ENCODE peak calls at places on chromosomes 12 and 14, in ten cellular contexts. Z is WERI-Rb-1; X is tibial nerve; E is mucosa of descending colon; U is left lung; M is psoas muscle; P is Caco-2; D is fibroblast of lung; V is cardiac muscle cell; K is CD8-positive, alpha-beta T cell. Y is an unnamed sample. For H3K9me3, the result is how much of the 10 kb centered on the place peaks cover.

GRCh38 chr12:10018390-10018789 is 8.0 kb downstream of the CLEC12B start:
- DNase-seq in V (no peak), Z (no peak), X (no peak), D (peak), U (no peak), E (no peak), M (no peak), P (no peak), K (no peak), Y (no peak)

GRCh38 chr12:130593056-130593455 is 123.0 kb downstream of the RIMBP2 start:
- DNase-seq in D (no peak), U (peak), K (no peak), M (no peak), P (no peak), V (no peak), X (no peak), Z (no peak), E (no peak), Y (no peak)

GRCh38 chr14:54256156-54256555 is 140.7 kb upstream of the CDKN3 start:
- DNase-seq in V (no peak), X (no peak), K (no peak), D (no peak), P (no peak), M (no peak), E (no peak), U (no peak), Z (no peak), Y (no peak)

GRCh38 chr12:48973992-48974673 is 2.6 kb upstream of the WNT10B start:
- DNase-seq in K (peak), P (no peak), Z (peak), D (peak), X (peak), E (peak), U (peak), V (peak), M (peak), Y (no peak)

GRCh38 chr12:43806737-43807072 is 588 bp upstream of the TWF1 start:
- DNase-seq in Z (no peak), X (no peak), K (no peak), V (no peak), M (no peak), E (no peak), D (no peak), U (no peak), P (no peak), Y (no peak)

GRCh38 chr14:70188608-70189540 is at the start of gene SLC8A3:
- DNase-seq in Z (peak), V (peak), E (no peak), P (no peak), M (peak), D (peak), X (no peak), K (no peak), U (peak), Y (no peak)

GRCh38 chr14:101761881-101762529 is 496 bp downstream of the PPP2R5C start:
- DNase-seq in V (peak), M (no peak), Z (peak), D (no peak), U (no peak), P (no peak), K (peak), E (peak), X (no peak), Y (peak)

GRCh38 chr14:68193970-68194634 is 374.5 kb downstream of the RAD51B start:
- DNase-seq in M (no peak), U (no peak), P (no peak), K (no peak), X (no peak), E (no peak), D (peak), Z (no peak), V (no peak), Y (no peak)

GRCh38 chr14:101241807-101242278 is 319.5 kb upstream of the DIO3 start:
- DNase-seq in M (peak), X (no peak), V (no peak), Z (no peak), K (peak), D (no peak), E (no peak), P (peak), U (no peak), Y (no peak)

GRCh38 chr12:49673446-49674317 is 33.5 kb downstream of the FMNL3 start:
- DNase-seq in X (peak), V (peak), E (peak), K (no peak), Z (peak), P (no peak), M (peak), D (peak), U (peak), Y (peak)

GRCh38 chr12:3054374-3054773 is 22.8 kb upstream of the TSPAN9 start:
- DNase-seq in Z (no peak), U (no peak), D (no peak), P (no peak), V (no peak), M (no peak), E (no peak), X (no peak), K (no peak), Y (no peak)

GRCh38 chr14:94584591-94585280 is 3.5 kb downstream of the SERPINA5 start:
- DNase-seq in P (no peak), X (no peak), D (no peak), K (no peak), Z (no peak), U (no peak), M (no peak), E (no peak), V (no peak), Y (no peak)

GRCh38 chr14:103055693-103056092 is 1.7 kb downstream of the CDC42BPB start:
- DNase-seq in D (no peak), X (no peak), K (no peak), Z (no peak), M (no peak), U (no peak), E (no peak), P (no peak), V (no peak), Y (no peak)

GRCh38 chr14:75985618-75986438 is at the start of gene IFT43:
- DNase-seq in X (peak), K (peak), V (peak), E (peak), M (peak), D (peak), P (peak), U (peak), Z (peak), Y (peak)

GRCh38 chr12:96034631-96035282 is 630 bp downstream of the LTA4H start:
- DNase-seq in X (no peak), D (peak), Z (peak), K (no peak), E (peak), V (peak), P (peak), U (peak), M (peak), Y (peak)

GRCh38 chr12:111166779-111167540 is 201.9 kb downstream of the PHETA1 start:
- DNase-seq in D (no peak), P (no peak), V (no peak), E (peak), X (no peak), Z (no peak), K (no peak), M (no peak), U (no peak), Y (peak)

GRCh38 chr12:89889051-89889450 is 180.4 kb upstream of the ATP2B1 start:
- DNase-seq in Z (no peak), X (no peak), K (no peak), E (no peak), V (no peak), D (peak), M (no peak), P (no peak), U (no peak), Y (no peak)

GRCh38 chr12:117853600-117853999 is 115.2 kb downstream of the KSR2 start:
- DNase-seq in K (no peak), D (no peak), E (no peak), V (no peak), M (no peak), X (no peak), Z (no peak), P (peak), U (no peak), Y (no peak)

GRCh38 chr14:66600416-66600815 is 92.5 kb downstream of the GPHN start:
- DNase-seq in K (no peak), Z (no peak), X (no peak), P (no peak), D (peak), E (no peak), U (no peak), M (no peak), V (no peak), Y (no peak)

GRCh38 chr12:101459642-101460346 is 15.3 kb upstream of the SPIC start:
- DNase-seq in D (peak), V (no peak), M (no peak), X (peak), P (peak), U (no peak), K (no peak), Z (no peak), E (peak), Y (no peak)

GRCh38 chr14:55600784-55601561 is 21.0 kb downstream of the KTN1 start:
- DNase-seq in M (no peak), X (no peak), D (peak), U (no peak), K (no peak), Z (no peak), V (no peak), E (no peak), P (no peak), Y (no peak)

GRCh38 chr12:6647083-6647604 is at the start of gene ACRBP:
- DNase-seq in P (peak), K (peak), Z (no peak), D (peak), V (peak), M (peak), X (peak), U (peak), E (peak), Y (peak)

GRCh38 chr12:114684098-114684869 is at the start of gene TBX3:
- DNase-seq in Z (peak), M (peak), K (peak), P (peak), X (peak), E (peak), U (peak), V (peak), D (peak), Y (peak)

GRCh38 chr12:46133751-46134150 is 135.1 kb downstream of the SLC38A1 start:
- DNase-seq in V (no peak), E (no peak), D (no peak), M (no peak), U (no peak), P (no peak), K (no peak), Z (no peak), X (no peak), Y (no peak)

GRCh38 chr12:100913872-100914600 is 119.5 kb downstream of the ANO4 start:
- DNase-seq in V (no peak), P (no peak), D (peak), X (no peak), K (no peak), E (no peak), U (no peak), M (no peak), Z (no peak), Y (no peak)

GRCh38 chr14:72610096-72610830 is 283.6 kb downstream of the DPF3 start:
- DNase-seq in Z (no peak), X (no peak), U (no peak), V (no peak), M (no peak), D (no peak), P (no peak), K (no peak), E (no peak), Y (no peak)
- H3K4me3 ChIP-seq in Z (no peak), X (no peak), U (no peak), V (no peak), M (no peak), D (no peak), P (no peak), K (no peak), E (no peak), Y (no peak)

DNA sequence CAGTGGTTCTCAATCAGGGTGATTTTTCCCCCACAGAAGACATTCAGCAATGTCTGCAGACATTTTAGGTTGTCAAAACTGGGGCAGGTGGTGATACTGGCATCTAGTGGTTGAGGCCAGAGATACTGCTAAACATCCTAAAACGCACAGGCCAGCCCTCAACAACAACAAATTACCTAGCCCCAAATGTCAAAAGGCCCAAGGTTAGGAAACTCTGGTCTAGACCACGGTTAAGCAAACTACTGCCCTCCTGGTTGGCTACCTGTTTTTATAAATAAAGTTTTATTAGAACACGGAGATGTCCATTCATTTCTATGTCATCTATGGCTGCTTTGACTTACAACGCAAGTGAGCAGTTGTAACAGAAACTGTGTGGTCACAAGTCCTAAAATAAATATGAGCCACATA is 186.7 kb downstream of the EFCAB11 start:
- DNase-seq in Z (peak), M (no peak), X (no peak), D (peak), V (peak), P (no peak), K (peak), E (no peak), U (no peak), Y (no peak)
- TF ChIP-seq CTCF in Z (peak), M (peak), X (peak), D (peak), V (peak), P (peak), K (peak), E (peak), U (peak), Y (peak)

GRCh38 chr12:133130038-133130807 is at the start of the genes ZNF10 and ZNF891:
- DNase-seq in K (peak), M (peak), D (peak), V (peak), P (peak), Z (peak), E (peak), U (peak), X (peak), Y (peak)

GRCh38 chr12:133130808-133131128 is 341 bp downstream of the ZNF10 start:
- DNase-seq in V (peak), U (peak), Z (peak), E (peak), D (no peak), M (peak), K (peak), P (peak), X (no peak), Y (peak)

GRCh38 chr12:133135747-133136146 is 5.3 kb downstream of the ZNF10 start:
- DNase-seq in X (no peak), M (no peak), D (no peak), P (no peak), V (no peak), K (no peak), E (no peak), Z (no peak), U (no peak), Y (no peak)
- H3K9me3 ChIP-seq in X (under half), M (half or more), D (under half), P (under half), V (under half), K (under half), E (half or more), Z (under half), U (half or more), Y (under half)

GRCh38 chr12:92991134-92991533 is 62.0 kb upstream of the EEA1 start:
- DNase-seq in D (no peak), Z (no peak), X (no peak), E (no peak), M (no peak), K (no peak), U (no peak), V (no peak), P (no peak), Y (no peak)

GRCh38 chr12:92988622-92989130 is 59.6 kb upstream of the EEA1 start:
- DNase-seq in U (no peak), X (no peak), V (peak), P (no peak), E (no peak), M (no peak), K (no peak), Z (no peak), D (no peak), Y (no peak)

GRCh38 chr12:92987846-92988621 is 58.9 kb upstream of the EEA1 start:
- DNase-seq in X (no peak), K (no peak), E (peak), M (peak), D (no peak), Z (no peak), U (no peak), V (peak), P (peak), Y (no peak)

GRCh38 chr12:92989715-92990484 is 60.8 kb upstream of the EEA1 start:
- DNase-seq in X (no peak), V (no peak), K (no peak), P (no peak), D (no peak), M (no peak), Z (no peak), E (no peak), U (no peak), Y (no peak)

DNA sequence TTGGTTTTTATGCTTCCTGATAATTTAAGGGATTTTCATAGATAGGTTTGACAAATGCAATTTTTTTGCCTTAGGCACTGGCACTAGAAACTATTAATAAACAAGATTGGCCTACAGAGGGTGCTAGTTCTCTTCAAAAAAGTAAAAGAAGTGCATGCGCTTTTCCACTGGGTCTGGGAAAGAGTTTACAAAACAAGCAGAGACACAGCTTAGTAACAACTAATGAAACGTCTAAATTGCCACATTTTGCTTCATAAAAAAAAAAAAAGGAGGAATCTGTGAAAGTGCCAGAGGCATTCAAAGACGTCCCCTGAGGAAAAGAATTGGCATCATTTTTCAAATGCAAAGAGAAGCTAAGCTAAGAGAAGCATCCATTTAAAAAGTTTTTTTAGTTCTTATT is 58.3 kb upstream of the EEA1 start:
- DNase-seq in U (no peak), P (no peak), X (no peak), D (peak), M (no peak), V (peak), K (no peak), E (no peak), Z (peak), Y (no peak)
- H3K4me3 ChIP-seq in U (no peak), P (no peak), X (no peak), D (no peak), M (peak), V (no peak), K (no peak), E (no peak), Z (no peak), Y (no peak)

DNA sequence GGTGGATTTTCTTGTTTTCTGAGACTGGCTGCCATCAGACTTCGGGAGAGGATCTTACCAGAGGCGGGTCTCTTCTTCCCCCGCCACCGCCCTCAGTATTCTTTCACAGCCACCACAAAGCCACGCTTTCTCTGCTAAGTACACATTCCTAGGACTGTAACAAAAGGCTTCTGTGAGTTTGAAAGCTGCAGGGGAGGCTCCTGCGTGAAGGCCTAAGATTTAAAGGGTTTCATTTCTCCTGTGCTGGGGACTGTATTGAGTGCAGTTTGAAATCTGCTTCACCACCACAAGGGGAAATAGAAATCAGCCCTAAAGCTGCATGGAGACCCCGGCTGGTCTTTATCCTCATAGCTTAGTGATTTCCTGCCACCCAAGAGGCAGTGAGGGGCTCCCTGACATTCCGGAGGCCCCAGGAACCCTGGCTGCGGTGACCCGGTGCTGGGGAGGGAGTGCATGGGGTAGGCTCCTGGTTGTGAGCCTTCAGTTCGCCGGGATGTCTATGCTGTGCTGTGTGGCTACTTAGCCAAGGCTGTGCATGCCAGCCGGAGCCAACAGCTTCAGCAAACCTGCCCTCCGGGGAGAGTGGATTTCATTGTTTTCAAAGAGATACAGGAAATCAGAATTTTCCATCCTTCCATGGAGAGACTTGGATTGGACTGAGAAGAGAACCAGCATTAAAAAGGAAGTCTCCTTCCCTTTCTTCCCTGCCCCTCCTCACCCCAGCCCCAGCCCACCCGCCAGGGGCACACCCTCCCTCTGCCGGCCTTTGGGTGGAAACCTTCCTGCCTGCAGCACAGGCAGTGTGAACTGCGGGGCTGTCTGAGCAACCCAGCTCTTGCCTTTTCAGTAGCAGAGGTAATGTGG is 163.3 kb downstream of the ETV6 start:
- DNase-seq in V (peak), D (no peak), E (peak), K (peak), Z (no peak), P (no peak), X (no peak), U (peak), M (no peak), Y (peak)
- TF ChIP-seq CTCF in V (peak), D (no peak), E (no peak), K (no peak), Z (no peak), P (no peak), X (no peak), U (no peak), M (no peak), Y (no peak)

DNA sequence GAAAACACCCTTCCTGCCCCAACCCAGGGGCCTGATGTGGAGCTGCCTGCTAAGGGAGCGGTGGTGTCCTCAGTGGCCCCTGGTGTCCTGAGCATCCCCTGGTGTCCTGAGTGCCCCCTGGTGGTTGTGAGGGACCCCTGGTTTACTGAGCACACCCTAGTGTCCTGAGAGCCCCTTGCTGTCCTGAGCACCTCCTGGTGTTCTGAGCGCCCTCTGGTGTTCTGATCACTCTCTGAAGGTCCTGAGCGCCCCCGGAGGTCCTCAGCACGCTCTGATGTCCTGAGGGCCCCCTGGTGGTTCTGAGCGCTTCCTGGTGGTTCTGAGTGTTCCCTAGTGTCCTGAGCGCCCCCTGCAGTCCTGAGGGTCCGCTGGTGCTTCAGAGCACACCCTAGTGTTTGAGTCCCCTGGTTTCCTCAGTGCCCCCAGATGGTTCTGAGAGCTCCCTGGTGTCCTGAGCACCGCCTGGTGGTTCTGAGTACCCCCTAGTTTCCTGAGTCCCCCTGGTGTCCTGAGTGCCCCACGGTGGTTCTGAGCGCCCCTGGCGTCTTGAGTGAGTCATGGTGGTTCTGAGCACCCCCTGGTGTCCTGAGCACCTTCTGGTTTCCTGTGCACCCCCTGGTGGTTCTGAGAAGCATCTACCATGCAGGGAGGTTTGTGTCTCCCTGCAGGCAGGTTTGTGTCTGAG is 1004.2 kb downstream of the TMEM121 start:
- DNase-seq in U (no peak), X (no peak), M (no peak), D (no peak), K (peak), P (no peak), E (no peak), Z (peak), V (no peak), Y (no peak)
- H3K9me3 ChIP-seq in U (under half), X (under half), M (under half), D (under half), K (under half), P (under half), E (under half), Z (under half), V (under half), Y (under half)

Y was measured in right lobe of liver.